ENCODE peak calls at places on chromosomes 16 and 17, in seven cellular contexts. X is stomach, E is testis, V is sigmoid colon, U is transverse colon, S is ovary, D is body of pancreas. P is an unnamed sample.

GRCh38 chr17:12296120-12296727 is 275.5 kb downstream of the MAP2K4 start:
- DNase-seq in X (no peak), E (no peak), V (no peak), U (no peak), S (no peak), D (no peak), P (no peak)

GRCh38 chr16:83095926-83096692 is 469.3 kb downstream of the CDH13 start:
- DNase-seq in X (no peak), E (no peak), V (no peak), U (no peak), S (no peak), D (no peak), P (no peak)

GRCh38 chr17:21297597-21297996 is 13.1 kb downstream of the MAP2K3 start:
- DNase-seq in X (no peak), E (no peak), V (peak), U (no peak), S (no peak), D (no peak), P (peak)

GRCh38 chr17:65666869-65667268 is 105.4 kb upstream of the AXIN2 start:
- DNase-seq in X (no peak), E (no peak), V (no peak), U (no peak), S (no peak), D (no peak), P (no peak)

GRCh38 chr17:57379237-57380054 is 123.1 kb downstream of the MSI2 start:
- DNase-seq in X (no peak), E (no peak), V (no peak), U (no peak), S (no peak), D (no peak), P (peak)

GRCh38 chr16:67194257-67194656 is 2.3 kb downstream of the E2F4 start:
- DNase-seq in X (no peak), E (no peak), V (no peak), U (no peak), S (no peak), D (no peak), P (peak)

GRCh38 chr17:4648741-4649140 is 7.3 kb upstream of the ALOX15 start:
- DNase-seq in X (no peak), E (no peak), V (no peak), U (peak), S (no peak), D (no peak), P (no peak)

GRCh38 chr17:79269620-79270019 is 195.0 kb downstream of the ENGASE start:
- DNase-seq in X (no peak), E (no peak), V (no peak), U (no peak), S (no peak), D (no peak), P (no peak)

GRCh38 chr17:5049314-5049819 is 14.1 kb upstream of the SLC52A1 start:
- DNase-seq in X (peak), E (no peak), V (no peak), U (peak), S (no peak), D (no peak), P (no peak)

GRCh38 chr16:38941-39892 is 14.2 kb downstream of the POLR3K start:
- DNase-seq in X (peak), E (no peak), V (no peak), U (peak), S (no peak), D (no peak), P (no peak)

DNA sequence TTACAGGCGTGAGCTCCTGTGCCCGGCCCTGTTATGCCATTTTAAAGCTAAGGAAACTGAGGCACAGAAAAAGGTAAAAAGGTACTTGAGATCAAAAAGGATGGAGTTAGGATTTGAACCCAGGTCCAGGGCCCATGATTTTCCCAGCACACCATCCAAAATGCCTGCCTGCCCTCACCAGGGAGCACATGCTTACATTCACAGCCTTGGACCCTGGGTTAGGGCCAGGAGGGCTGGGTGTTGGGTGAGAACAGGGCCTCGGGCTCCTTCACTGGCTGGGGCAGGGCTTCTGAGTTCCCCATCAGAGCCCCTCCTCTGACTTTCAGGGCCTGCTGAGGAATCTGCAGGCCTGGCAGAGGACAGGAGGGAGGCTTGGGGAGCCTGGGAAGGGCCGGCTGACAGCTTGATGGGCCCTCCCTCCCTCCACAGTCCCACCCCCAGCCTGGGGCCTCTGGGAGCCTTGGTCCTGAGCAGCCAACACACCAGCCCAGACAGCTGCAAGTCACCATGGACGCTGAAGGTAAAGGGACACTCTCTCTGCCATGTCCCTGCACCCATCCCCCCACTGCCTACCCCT is at the start of gene QPRT:
- DNase-seq in X (no peak), E (peak), V (peak), U (peak), S (peak), D (peak), P (no peak)
- TF ChIP-seq POLR2A in X (no peak), E (no peak), V (no peak), U (no peak), S (no peak), D (peak), P (no peak)

DNA sequence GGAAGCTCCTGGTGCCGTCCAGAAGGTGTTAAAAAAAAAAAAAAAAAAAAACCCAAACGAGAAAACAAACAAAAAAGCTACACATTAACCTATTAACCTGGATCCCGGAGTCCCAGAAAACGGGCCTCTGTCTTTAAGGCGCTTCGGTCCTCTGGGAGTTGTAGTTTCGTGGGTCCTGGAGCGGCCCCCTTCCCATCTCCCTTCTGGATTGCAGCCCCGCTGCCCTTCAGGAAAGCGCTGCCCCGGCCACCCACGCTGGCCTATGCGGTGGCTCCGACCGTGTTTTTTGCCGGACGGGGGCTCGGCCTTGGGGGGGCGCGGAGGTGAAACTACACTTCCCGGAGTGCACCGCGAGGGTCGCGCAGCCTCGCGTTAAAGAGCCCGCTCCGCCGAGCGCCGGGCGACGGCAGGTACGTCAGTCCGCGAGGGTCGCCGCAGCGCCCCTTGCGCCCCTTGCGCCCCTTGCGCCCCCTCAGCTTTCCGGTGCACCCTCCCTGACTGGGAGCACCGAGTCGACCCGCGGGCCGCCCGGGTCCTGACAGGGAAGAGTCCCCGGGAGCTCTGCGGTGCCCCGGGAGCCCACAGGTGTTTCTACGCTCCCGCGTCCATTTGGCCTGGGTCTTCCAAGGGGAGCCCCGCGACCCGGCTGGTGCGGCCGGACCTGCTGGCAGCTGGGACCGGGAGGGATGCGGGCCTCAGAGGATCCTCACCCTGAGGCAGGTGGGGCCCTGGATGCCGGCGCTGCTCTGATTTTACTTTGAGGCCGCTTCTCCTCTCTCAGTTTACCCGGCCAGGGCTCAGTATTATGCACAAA is at the start of gene FCSK:
- DNase-seq in X (peak), E (peak), V (peak), U (peak), S (peak), D (peak), P (peak)
- TF ChIP-seq POLR2A in X (no peak), E (no peak), V (no peak), U (peak), S (no peak), D (peak), P (no peak)

DNA sequence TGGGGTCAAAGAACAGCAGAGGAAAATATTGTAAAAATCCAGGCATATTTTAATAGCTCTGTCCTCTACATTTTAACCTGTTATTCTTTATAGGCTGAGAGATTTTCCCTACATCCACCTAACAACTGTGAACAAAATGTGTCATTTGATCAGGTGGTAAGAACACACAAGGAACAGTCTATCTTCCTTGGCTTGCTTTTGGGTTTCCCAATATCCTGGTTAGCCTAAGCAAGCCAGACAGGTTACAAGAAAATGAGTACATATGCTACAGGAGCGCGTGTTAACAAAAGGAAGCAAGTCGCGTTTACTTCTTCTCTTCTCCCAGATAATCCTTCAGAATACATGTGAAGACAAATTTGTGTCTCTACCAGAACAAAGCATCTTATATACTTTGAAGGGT is 31.0 kb upstream of the PITPNM3 start:
- DNase-seq in X (no peak), E (no peak), V (no peak), U (no peak), S (no peak), D (no peak), P (no peak)
- TF ChIP-seq POLR2A in X (no peak), E (no peak), V (no peak), U (no peak), S (no peak), D (no peak), P (no peak)

GRCh38 chr16:4766875-4767628 is at the start of gene ZNF500:
- DNase-seq in X (peak), E (peak), V (peak), U (peak), S (peak), D (peak), P (peak)
- TF ChIP-seq POLR2A in X (no peak), E (no peak), V (peak), U (peak), S (no peak), D (peak), P (peak)

GRCh38 chr16:29815793-29816693 is at the start of gene PAGR1:
- DNase-seq in X (peak), E (peak), V (peak), U (peak), S (peak), D (peak), P (peak)
- TF ChIP-seq POLR2A in X (peak), E (peak), V (peak), U (peak), S (peak), D (peak), P (peak)

DNA sequence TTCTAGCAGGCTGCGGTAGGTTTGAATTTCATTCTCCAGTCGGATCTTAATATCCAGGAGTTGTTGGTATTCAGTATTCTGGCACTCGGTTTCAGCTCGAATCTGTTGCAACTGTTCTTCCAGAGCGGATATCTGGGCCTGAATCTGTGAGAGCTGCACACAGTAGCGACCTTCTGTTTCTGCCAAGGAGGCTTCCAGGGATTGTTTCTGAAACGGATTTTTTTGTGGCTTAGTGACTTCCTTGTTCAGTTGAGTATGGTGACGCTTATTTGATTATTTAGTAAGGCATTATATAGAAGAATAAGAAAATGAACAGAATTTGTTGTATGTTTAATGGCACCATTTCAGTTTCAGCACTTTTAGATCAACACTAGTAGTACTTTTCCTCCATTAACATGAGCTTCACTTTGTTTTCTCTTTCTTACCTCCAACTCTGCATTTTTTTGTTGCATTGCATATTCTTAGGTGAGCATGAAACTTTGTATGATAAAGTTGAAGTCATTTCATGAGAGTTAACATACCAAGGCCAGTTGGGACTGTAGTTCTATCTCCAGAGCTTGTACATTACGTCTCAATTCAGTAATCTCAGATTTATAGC is 2.8 kb downstream of the KRT10 start:
- DNase-seq in X (no peak), E (peak), V (no peak), U (no peak), S (no peak), D (no peak), P (peak)
- TF ChIP-seq POLR2A in X (no peak), E (no peak), V (no peak), U (no peak), S (no peak), D (no peak), P (no peak)

GRCh38 chr17:28346199-28346580 is 10.6 kb downstream of the TNFAIP1 start:
- DNase-seq in X (no peak), E (no peak), V (no peak), U (no peak), S (no peak), D (no peak), P (no peak)

GRCh38 chr17:28346746-28347246 is 10.5 kb downstream of the POLDIP2 start:
- DNase-seq in X (peak), E (peak), V (no peak), U (no peak), S (peak), D (peak), P (no peak)

GRCh38 chr17:28347261-28347891 is 10.0 kb downstream of the POLDIP2 start:
- DNase-seq in X (peak), E (peak), V (no peak), U (no peak), S (no peak), D (peak), P (no peak)

GRCh38 chr17:28350271-28350670 is 7.1 kb downstream of the POLDIP2 start:
- DNase-seq in X (no peak), E (no peak), V (no peak), U (no peak), S (no peak), D (no peak), P (no peak)

DNA sequence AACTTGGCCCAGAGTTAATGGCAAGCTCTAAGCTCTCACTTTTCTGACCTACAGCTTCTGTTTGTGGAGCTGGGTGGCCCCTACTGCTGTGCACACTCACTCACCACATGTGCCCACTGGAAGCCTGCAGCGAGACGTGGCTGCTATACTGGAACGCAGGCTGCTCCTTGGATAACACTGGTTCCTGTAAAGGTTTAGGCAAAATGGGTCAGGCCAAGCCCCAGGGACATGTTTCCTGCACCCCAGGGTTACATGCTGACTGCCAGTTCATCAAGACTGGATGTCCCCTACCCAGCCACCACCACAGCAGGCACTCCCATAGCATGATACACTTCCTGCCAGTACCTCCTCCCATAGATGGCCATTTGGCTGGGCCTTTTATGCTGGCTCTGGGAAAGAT is 8.3 kb downstream of the POLDIP2 start:
- DNase-seq in X (no peak), E (no peak), V (no peak), U (no peak), S (no peak), D (no peak), P (no peak)
- TF ChIP-seq POLR2A in X (no peak), E (no peak), V (no peak), U (no peak), S (no peak), D (no peak), P (no peak)

GRCh38 chr16:20901068-20901440 is 483 bp downstream of the LYRM1 start:
- DNase-seq in X (no peak), E (no peak), V (no peak), U (no peak), S (no peak), D (no peak), P (no peak)

GRCh38 chr16:20903889-20904506 is 3.4 kb downstream of the LYRM1 start:
- DNase-seq in X (no peak), E (no peak), V (no peak), U (no peak), S (no peak), D (no peak), P (no peak)

GRCh38 chr16:20903116-20903888 is 2.7 kb downstream of the LYRM1 start:
- DNase-seq in X (no peak), E (no peak), V (no peak), U (no peak), S (no peak), D (no peak), P (no peak)

GRCh38 chr16:20901441-20902112 is 1.0 kb downstream of the LYRM1 start:
- DNase-seq in X (peak), E (peak), V (peak), U (peak), S (peak), D (peak), P (peak)

GRCh38 chr16:20902426-20902825 is 1.9 kb downstream of the LYRM1 start:
- DNase-seq in X (no peak), E (no peak), V (no peak), U (no peak), S (no peak), D (no peak), P (no peak)
- TF ChIP-seq POLR2A in X (no peak), E (no peak), V (no peak), U (no peak), S (no peak), D (no peak), P (no peak)